ENCODE peak calls at places on chromosome 4, in six cellular contexts. Q, W, O, H, J and P are unnamed samples.
A peak's percentile ranks its signal among the peaks of the same experiment; 100 is the strongest.

GRCh38 chr4:44629280-44629866 is 22.1 kb downstream of the YIPF7 start:
- DNase-seq in O (no peak), W (peak; percentile 34), H (peak; percentile 38), Q (peak; percentile 70), J (no peak), P (no peak)

GRCh38 chr4:75698162-75698962 is 25.2 kb upstream of the G3BP2 start:
- DNase-seq in W (peak; percentile 39), H (no peak), O (no peak), J (no peak), Q (peak; percentile 47), P (no peak)

GRCh38 chr4:138967313-138967712 is 48.3 kb upstream of the NOCT start:
- DNase-seq in J (no peak), W (no peak), Q (no peak), H (no peak), O (no peak), P (no peak)

GRCh38 chr4:24686866-24687672 is 102.7 kb upstream of the DHX15 start:
- DNase-seq in J (no peak), O (no peak), H (peak; percentile 66), Q (peak; percentile 57), W (no peak), P (peak; percentile 69)

GRCh38 chr4:25253072-25253447 is 19.2 kb downstream of the PI4K2B start:
- DNase-seq in W (no peak), Q (no peak), O (no peak), H (no peak), J (no peak), P (no peak)

GRCh38 chr4:171601091-171601490 is 212.1 kb upstream of the GALNTL6 start:
- DNase-seq in O (no peak), W (no peak), H (no peak), Q (no peak), J (no peak), P (no peak)

GRCh38 chr4:166128452-166128851 is 255.4 kb downstream of the TLL1 start:
- DNase-seq in O (no peak), J (no peak), W (no peak), H (no peak), Q (no peak), P (no peak)

GRCh38 chr4:158891256-158891655 is 122.4 kb downstream of the FNIP2 start:
- DNase-seq in H (no peak), O (no peak), Q (no peak), W (no peak), J (no peak), P (no peak)

GRCh38 chr4:147136308-147136707 is 190.6 kb upstream of the TTC29 start:
- DNase-seq in W (no peak), O (no peak), Q (no peak), J (peak; percentile 25), H (no peak), P (no peak)

GRCh38 chr4:48602763-48603162 is 112.7 kb downstream of the ZAR1 start:
- DNase-seq in W (no peak), J (no peak), H (no peak), O (no peak), Q (no peak), P (no peak)

GRCh38 chr4:159284733-159285132 is 181.9 kb downstream of the RAPGEF2 start:
- DNase-seq in Q (no peak), W (no peak), O (no peak), J (no peak), H (no peak), P (no peak)

GRCh38 chr4:41727861-41728570 is 20.5 kb downstream of the PHOX2B start:
- DNase-seq in J (no peak), Q (no peak), O (no peak), H (no peak), W (no peak), P (no peak)

GRCh38 chr4:41728571-41728908 is 20.0 kb downstream of the PHOX2B start:
- DNase-seq in W (no peak), J (no peak), O (no peak), H (no peak), Q (no peak), P (no peak)

GRCh38 chr4:41734366-41734765 is 14.2 kb downstream of the PHOX2B start:
- DNase-seq in O (no peak), W (no peak), Q (no peak), H (no peak), J (no peak), P (no peak)

GRCh38 chr4:41731569-41731968 is 17.0 kb downstream of the PHOX2B start:
- DNase-seq in W (no peak), Q (no peak), H (no peak), J (no peak), O (no peak), P (no peak)
- H3K4me1 ChIP-seq in W (no peaks in the 10 kb centered on the region), Q (no peaks in the 10 kb centered on the region), H (no peaks in the 10 kb centered on the region), J (no peaks in the 10 kb centered on the region), O (no peaks in the 10 kb centered on the region), P (no peaks in the 10 kb centered on the region)

DNA sequence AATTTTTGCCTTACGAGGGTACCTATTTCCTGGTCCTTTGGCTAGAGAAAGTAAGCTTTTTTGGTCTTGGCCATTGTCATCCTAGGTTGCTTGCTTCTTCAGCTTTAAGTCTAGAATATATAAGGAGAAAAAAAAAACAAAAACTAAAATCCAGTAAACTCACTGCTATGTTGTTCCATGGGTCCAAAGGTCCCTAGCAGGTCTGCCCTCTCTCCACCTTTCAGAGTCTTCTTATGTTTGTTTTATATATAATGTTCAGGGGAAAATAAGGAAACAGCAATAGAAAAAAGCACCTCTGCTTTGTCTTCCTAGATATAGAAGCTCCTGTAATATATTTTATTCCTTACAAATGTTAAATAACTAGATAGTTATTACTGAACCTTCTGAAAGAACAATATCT is 18.0 kb upstream of the BMP2K start:
- DNase-seq in Q (no peak), H (no peak), O (no peak), J (no peak), W (no peak), P (no peak)
- H3K27ac ChIP-seq in Q (no peak overlapping the region), H (no peak overlapping the region), O (no peak overlapping the region), J (no peak overlapping the region), W (no peak overlapping the region), P (no peak overlapping the region)

GRCh38 chr4:1198070-1198844 is 25.9 kb upstream of the SPON2 start:
- DNase-seq in Q (no peak), H (no peak), W (no peak), J (peak; percentile 77), O (no peak), P (no peak)

GRCh38 chr4:1202526-1203378 is 30.4 kb upstream of the SPON2 start:
- DNase-seq in H (no peak), W (no peak), O (no peak), J (peak; percentile 35), Q (no peak), P (peak; percentile 65)

GRCh38 chr4:1201851-1202525 is 29.6 kb upstream of the SPON2 start:
- DNase-seq in O (peak; percentile 49), H (no peak), J (peak; percentile 85), W (peak; percentile 92), Q (no peak), P (peak; percentile 75)

GRCh38 chr4:1200425-1201035 is 28.1 kb upstream of the SPON2 start:
- DNase-seq in Q (peak; percentile 24), H (peak; percentile 22), J (peak; percentile 90), W (no peak), O (no peak), P (peak; percentile 71)

GRCh38 chr4:1199556-1200331 is 27.4 kb upstream of the SPON2 start:
- DNase-seq in H (peak; percentile 24), W (no peak), O (no peak), Q (no peak), J (peak; percentile 28), P (peak; percentile 62)
- H3K4me1 ChIP-seq in H (no peaks in the 10 kb centered on the region), W (peaks cover 52% of the 10 kb centered on the region), O (peaks cover 69% of the 10 kb centered on the region), Q (no peaks in the 10 kb centered on the region), J (peaks cover 7% of the 10 kb centered on the region), P (peaks cover 35% of the 10 kb centered on the region)

DNA sequence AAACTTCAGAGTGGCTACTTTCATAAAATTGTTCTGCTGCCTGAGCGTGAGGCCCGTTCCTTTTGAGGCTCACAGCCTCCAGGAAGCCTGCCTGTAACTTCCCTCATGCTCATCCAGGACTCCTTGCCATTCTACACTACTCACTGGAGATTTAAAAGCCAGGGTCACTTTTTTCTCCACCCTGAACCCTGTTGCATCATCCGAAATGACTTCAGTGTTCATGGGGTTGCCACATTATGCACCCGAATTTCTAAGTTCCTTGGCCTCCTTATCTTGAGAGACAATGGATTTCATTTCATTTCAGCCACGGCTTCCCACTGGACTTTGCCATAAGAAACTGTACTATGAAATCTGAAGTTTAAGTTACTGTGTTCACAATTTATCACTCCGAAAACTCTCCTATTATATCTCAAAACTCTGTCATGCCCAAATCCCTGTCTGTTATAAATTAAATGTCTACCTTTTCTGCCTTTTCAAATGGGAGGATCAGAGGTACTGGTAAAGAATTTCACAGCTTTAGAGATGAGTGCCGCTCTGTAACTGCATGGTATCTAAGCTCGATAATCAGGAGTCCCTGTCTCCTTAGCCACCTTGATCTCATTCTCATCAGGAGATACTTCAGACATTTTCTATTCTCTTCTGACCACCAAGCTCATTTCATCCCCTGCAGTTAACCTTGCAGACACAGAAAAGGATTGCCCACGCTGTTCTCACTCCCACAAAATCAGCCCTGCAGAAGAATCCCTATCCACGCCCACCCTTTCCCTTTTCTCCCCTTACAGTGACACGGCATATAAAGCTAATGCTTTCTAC is 59.9 kb downstream of the TRIML1 start:
- DNase-seq in J (no peak), O (no peak), W (no peak), Q (peak; percentile 72), H (no peak), P (no peak)
- H3K27ac ChIP-seq in J (no peak overlapping the region), O (no peak overlapping the region), W (no peak overlapping the region), Q (no peak overlapping the region), H (peak overlapping the region; percentile 9), P (no peak overlapping the region)

GRCh38 chr4:152079543-152080293 is 318.9 kb upstream of the GATB start:
- DNase-seq in O (no peak), W (peak; percentile 52), Q (no peak), H (no peak), J (no peak), P (no peak)
- H3K4me1 ChIP-seq in O (no peaks in the 10 kb centered on the region), W (peaks cover 50% of the 10 kb centered on the region), Q (peaks cover 8% of the 10 kb centered on the region), H (no peaks in the 10 kb centered on the region), J (no peaks in the 10 kb centered on the region), P (no peaks in the 10 kb centered on the region)